ENCODE peak calls at places on chromosomes 11 and 22, in nine cellular contexts. T, H, N, E, I, J, M, P and B are unnamed samples.

GRCh38 chr11:46001427-46002049 is 79.1 kb downstream of the LARGE2 start:
- DNase-seq in T (no peak), J (no peak), E (no peak), H (no peak), N (peak), I (no peak), P (no peak), M (no peak), B (no peak)

GRCh38 chr11:121586727-121587126 is 134.0 kb upstream of the SORL1-AS1 start:
- DNase-seq in N (no peak), M (no peak), H (no peak), I (no peak), P (no peak), E (no peak), J (no peak), T (no peak), B (no peak)

GRCh38 chr22:36415415-36416168 is 27.8 kb upstream of the MYH9 start:
- DNase-seq in N (no peak), I (no peak), P (no peak), M (no peak), T (no peak), J (no peak), E (no peak), H (no peak), B (no peak)

GRCh38 chr11:35065566-35065965 is 73.4 kb upstream of the CD44 start:
- DNase-seq in P (no peak), J (no peak), M (no peak), T (no peak), E (no peak), N (no peak), H (no peak), I (no peak), B (no peak)

GRCh38 chr22:41589260-41589600 is 410 bp downstream of the PMM1 start:
- DNase-seq in E (no peak), I (no peak), H (no peak), T (no peak), J (no peak), P (no peak), M (no peak), N (peak), B (no peak)

GRCh38 chr11:34150494-34151151 is 45.2 kb downstream of the NAT10 start:
- DNase-seq in I (no peak), H (no peak), P (no peak), M (no peak), J (no peak), T (no peak), N (peak), E (no peak), B (no peak)

GRCh38 chr11:88104408-88104807 is 70.8 kb downstream of the RAB38 start:
- DNase-seq in J (no peak), E (no peak), H (no peak), P (no peak), I (no peak), T (no peak), M (no peak), N (no peak), B (no peak)

GRCh38 chr11:40062616-40063015 is 1396.8 kb downstream of the LRRC4C start:
- DNase-seq in N (no peak), I (no peak), M (no peak), H (no peak), J (no peak), T (no peak), E (no peak), P (no peak), B (no peak)

GRCh38 chr11:106021967-106022794 is at the start of gene MSANTD4:
- DNase-seq in P (peak), E (peak), M (peak), I (peak), N (peak), H (peak), T (peak), J (peak), B (peak)

GRCh38 chr11:45684440-45684839 is 19.0 kb upstream of the CHST1 start:
- DNase-seq in H (no peak), T (no peak), J (no peak), M (no peak), P (no peak), N (no peak), I (no peak), E (no peak), B (no peak)

GRCh38 chr11:77269484-77270123 is 31.9 kb downstream of the GDPD4 start:
- DNase-seq in I (no peak), J (no peak), M (no peak), E (no peak), T (no peak), P (no peak), N (no peak), H (no peak), B (no peak)

GRCh38 chr11:56950510-56950909 is 38.2 kb upstream of the OR5AK2 start:
- DNase-seq in E (no peak), H (no peak), N (peak), P (no peak), M (no peak), T (no peak), I (no peak), J (no peak), B (no peak)

GRCh38 chr11:129458756-129459535 is 83.3 kb downstream of the BARX2 start:
- DNase-seq in E (no peak), J (peak), I (no peak), H (no peak), N (no peak), P (peak), M (no peak), T (no peak), B (peak)

GRCh38 chr11:75259711-75260110 is 19.1 kb downstream of the TPBGL start:
- DNase-seq in I (no peak), J (no peak), T (no peak), E (no peak), M (no peak), N (no peak), P (no peak), H (no peak), B (no peak)